ENCODE peak calls at places on chromosomes 2 and 18, in seven cellular contexts. V is heart left ventricle, L is Peyer's patch, Z is thoracic aorta, A is pancreas, H is sigmoid colon, M is cardiac muscle cell. K is an unnamed sample. For H3K4me1, the result is how much of the 10 kb centered on the place peaks cover.

GRCh38 chr2:128402921-128403670 is 84.4 kb upstream of the HS6ST1 start:
- DNase-seq in V (no peak), A (no peak), L (no peak), H (peak), M (no peak), Z (no peak), K (peak)

GRCh38 chr18:58998421-58999203 is 133.9 kb downstream of the ZNF532 start:
- DNase-seq in L (peak), M (no peak), A (no peak), Z (peak), V (peak), H (no peak), K (no peak)

GRCh38 chr2:218992703-218993344 is 398 bp downstream of the CRYBA2 start:
- DNase-seq in L (no peak), H (no peak), V (no peak), A (no peak), M (peak), Z (no peak), K (peak)

GRCh38 chr2:177239934-177240600 is 24.5 kb downstream of the NFE2L2 start:
- DNase-seq in Z (no peak), L (peak), V (no peak), A (no peak), H (peak), M (no peak), K (no peak)

GRCh38 chr2:140658766-140659165 is 1472.0 kb downstream of the LRP1B start:
- DNase-seq in M (no peak), H (no peak), L (no peak), V (no peak), Z (no peak), A (no peak), K (no peak)

GRCh38 chr18:38362286-38362792 is 796.7 kb upstream of the CELF4 start:
- DNase-seq in Z (no peak), V (no peak), H (no peak), A (no peak), M (no peak), L (no peak), K (no peak)

GRCh38 chr2:166593403-166593802 is 99.4 kb upstream of the SCN7A start:
- DNase-seq in Z (no peak), A (no peak), L (no peak), V (no peak), H (no peak), M (no peak), K (no peak)

GRCh38 chr2:217625475-217626245 is 377.1 kb downstream of the TNS1 start:
- DNase-seq in V (no peak), L (no peak), Z (no peak), M (no peak), H (no peak), A (no peak), K (no peak)

GRCh38 chr18:69958422-69958821 is 10.7 kb upstream of the CD226 start:
- DNase-seq in V (no peak), L (no peak), Z (no peak), M (no peak), A (no peak), H (no peak), K (no peak)

GRCh38 chr2:217523246-217523645 is 479.5 kb downstream of the TNS1 start:
- DNase-seq in M (no peak), H (no peak), V (peak), L (no peak), Z (no peak), A (no peak), K (no peak)

GRCh38 chr2:134718956-134719814 is at the start of gene TMEM163:
- DNase-seq in V (no peak), L (no peak), M (peak), Z (no peak), A (peak), H (no peak), K (peak)

GRCh38 chr2:66434679-66435548 is at the start of gene MEIS1:
- DNase-seq in V (peak), H (peak), Z (peak), A (peak), M (peak), L (peak), K (peak)

GRCh38 chr2:106801256-106801655 is 84.7 kb downstream of the ST6GAL2 start:
- DNase-seq in Z (no peak), V (no peak), M (no peak), L (no peak), A (no peak), H (no peak), K (no peak)

GRCh38 chr2:241629762-241630435 is 7.1 kb downstream of the THAP4 start:
- DNase-seq in V (no peak), A (no peak), Z (no peak), M (no peak), L (no peak), H (peak), K (no peak)

GRCh38 chr2:7788736-7789135 is 871.5 kb downstream of the RNF144A start:
- DNase-seq in H (no peak), M (no peak), Z (no peak), A (no peak), V (no peak), L (no peak), K (no peak)

GRCh38 chr2:182717451-182718215 is 1.6 kb downstream of the DNAJC10 start:
- DNase-seq in H (no peak), A (no peak), L (peak), V (no peak), Z (no peak), M (no peak), K (no peak)

GRCh38 chr2:166775176-166775575 is 113.1 kb upstream of the XIRP2 start:
- DNase-seq in L (no peak), A (no peak), M (no peak), H (no peak), V (no peak), Z (no peak), K (no peak)

GRCh38 chr18:55586841-55587240 is 1.2 kb downstream of the TCF4 start:
- DNase-seq in H (no peak), Z (no peak), V (no peak), A (no peak), L (no peak), M (no peak), K (no peak)

GRCh38 chr2:45734952-45735351 is 83.5 kb downstream of the PRKCE start:
- DNase-seq in A (no peak), M (no peak), L (no peak), Z (no peak), H (no peak), V (no peak), K (no peak)

GRCh38 chr2:45732436-45732835 is 81.0 kb downstream of the PRKCE start:
- DNase-seq in V (no peak), L (no peak), H (no peak), Z (no peak), A (no peak), M (no peak), K (no peak)

GRCh38 chr2:45736757-45737704 is 85.6 kb downstream of the PRKCE start:
- DNase-seq in V (no peak), A (no peak), Z (no peak), H (no peak), M (no peak), L (no peak), K (no peak)

GRCh38 chr2:45732946-45733345 is 81.5 kb downstream of the PRKCE start:
- DNase-seq in M (no peak), H (no peak), L (no peak), V (no peak), Z (no peak), A (no peak), K (no peak)

DNA sequence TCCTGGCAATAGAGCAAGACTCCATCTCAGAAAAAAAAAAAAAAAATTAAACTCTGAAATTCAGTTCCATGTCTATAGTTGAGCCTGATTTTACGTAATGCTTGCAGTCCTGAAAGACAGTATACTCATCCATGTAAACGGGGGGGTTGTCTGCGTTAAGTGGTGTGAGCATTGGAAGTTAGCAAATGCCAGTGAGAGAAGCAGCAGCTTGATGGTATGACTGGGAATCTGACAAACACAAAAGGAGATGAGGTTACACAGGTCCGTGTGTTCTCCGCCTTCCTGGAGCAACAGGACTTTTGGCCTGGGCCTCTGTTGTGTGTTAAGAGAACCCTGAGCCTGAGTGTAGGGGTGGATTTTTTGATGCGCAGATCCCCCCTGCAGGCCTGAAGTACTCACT is 82.9 kb downstream of the PRKCE start:
- DNase-seq in L (no peak), A (no peak), H (no peak), Z (no peak), M (no peak), V (no peak), K (no peak)
- TF ChIP-seq CTCF in L (no peak), A (no peak), H (no peak), Z (no peak), M (no peak), V (no peak), K (no peak)

DNA sequence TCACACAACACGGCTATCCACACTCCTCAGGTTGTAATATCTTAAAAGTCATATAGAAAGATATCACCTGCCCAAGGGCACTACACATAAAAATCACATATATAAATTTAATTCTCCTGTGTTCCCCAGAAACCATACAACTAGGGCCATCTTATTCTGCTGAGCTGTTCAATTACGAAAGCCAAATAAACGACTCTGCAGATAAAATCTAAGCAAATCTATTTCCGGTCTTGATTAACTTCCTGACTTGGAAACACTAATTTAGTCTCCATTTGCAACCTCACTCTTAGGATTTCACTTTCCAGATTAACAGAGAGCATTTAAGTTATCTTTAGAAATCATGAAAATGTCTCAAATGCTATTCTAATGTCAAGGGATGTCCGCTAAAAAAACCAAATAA is 23.9 kb upstream of the STK17B start:
- DNase-seq in A (no peak), V (no peak), H (no peak), L (no peak), M (no peak), Z (no peak), K (no peak)
- H3K4me1 ChIP-seq in A (under half), V (under half), H (under half), L (under half), M (under half), Z (under half), K (under half)

DNA sequence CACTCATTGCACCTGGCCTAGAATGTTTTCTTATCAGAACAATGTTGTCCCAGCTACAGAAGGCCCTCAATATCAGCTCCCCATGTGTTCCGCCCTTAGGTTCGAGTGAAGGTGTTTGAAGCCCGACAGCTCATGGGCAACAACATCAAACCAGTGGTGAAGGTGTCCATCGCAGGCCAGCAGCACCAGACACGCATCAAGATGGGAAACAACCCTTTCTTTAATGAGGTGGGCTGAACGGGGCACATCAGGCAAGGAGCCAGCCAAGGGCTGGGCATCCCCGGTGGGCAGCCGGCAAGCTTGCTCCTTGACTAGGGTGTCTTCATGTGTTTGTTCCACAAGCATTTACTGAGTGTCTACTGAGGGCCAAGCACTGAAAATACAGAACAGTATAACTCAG is 9.2 kb downstream of the FER1L5 start:
- DNase-seq in Z (no peak), L (no peak), V (no peak), H (no peak), A (no peak), M (no peak), K (no peak)
- H3K27ac ChIP-seq in Z (no peak), L (no peak), V (no peak), H (no peak), A (no peak), M (no peak), K (no peak)

DNA sequence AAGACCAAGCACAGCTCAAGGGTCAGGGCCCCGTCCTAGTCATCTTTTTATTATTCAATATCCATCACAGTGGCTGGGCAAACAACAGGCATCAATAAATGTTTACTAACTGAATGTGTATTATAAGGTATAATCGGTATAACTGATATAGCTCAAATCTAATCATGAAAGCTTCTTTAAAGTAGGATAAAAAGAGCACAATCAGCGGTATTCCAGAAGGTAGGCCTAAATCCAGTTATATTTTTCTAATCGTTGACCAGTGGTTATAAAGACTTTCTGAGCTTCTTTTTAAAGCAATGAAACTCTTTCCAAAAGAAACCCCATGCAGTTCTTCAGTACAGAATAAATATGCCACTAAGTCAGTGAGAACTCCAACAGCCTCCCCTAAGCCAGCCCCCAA is 92.1 kb downstream of the SMAD2 start:
- DNase-seq in M (no peak), V (no peak), Z (no peak), H (no peak), A (no peak), L (no peak), K (no peak)
- TF ChIP-seq CTCF in M (no peak), V (no peak), Z (no peak), H (no peak), A (no peak), L (no peak), K (no peak)

GRCh38 chr2:65389476-65389875 is 42.9 kb downstream of the SPRED2 start:
- DNase-seq in V (no peak), L (no peak), M (no peak), Z (no peak), A (no peak), H (no peak), K (no peak)

GRCh38 chr2:65387017-65387416 is 45.4 kb downstream of the SPRED2 start:
- DNase-seq in V (no peak), A (no peak), Z (no peak), H (no peak), L (no peak), M (no peak), K (no peak)

GRCh38 chr2:65390134-65390533 is 42.3 kb downstream of the SPRED2 start:
- DNase-seq in H (peak), V (no peak), A (no peak), L (peak), Z (no peak), M (no peak), K (no peak)

GRCh38 chr2:65388051-65388531 is 44.3 kb downstream of the SPRED2 start:
- DNase-seq in A (no peak), Z (no peak), M (no peak), V (no peak), H (no peak), L (no peak), K (no peak)

GRCh38 chr2:65388626-65389390 is 43.6 kb downstream of the SPRED2 start:
- DNase-seq in L (no peak), M (no peak), H (no peak), V (no peak), Z (no peak), A (no peak), K (no peak)
- H3K4me1 ChIP-seq in L (under half), M (under half), H (under half), V (half or more), Z (under half), A (under half), K (under half)

GRCh38 chr2:201233192-201234166 is 26.9 kb upstream of the CASP8 start:
- DNase-seq in V (peak), Z (no peak), H (peak), M (no peak), L (peak), A (peak), K (peak)

GRCh38 chr2:201232125-201232815 is 28.1 kb upstream of the CASP8 start:
- DNase-seq in L (peak), A (peak), Z (peak), H (peak), M (peak), V (peak), K (peak)

GRCh38 chr2:201235865-201236811 is 24.2 kb upstream of the CASP8 start:
- DNase-seq in M (peak), V (no peak), H (peak), A (peak), Z (peak), L (peak), K (peak)

GRCh38 chr2:201237486-201238241 is 22.7 kb upstream of the CASP8 start:
- DNase-seq in H (no peak), Z (no peak), V (no peak), L (no peak), A (no peak), M (no peak), K (no peak)

DNA sequence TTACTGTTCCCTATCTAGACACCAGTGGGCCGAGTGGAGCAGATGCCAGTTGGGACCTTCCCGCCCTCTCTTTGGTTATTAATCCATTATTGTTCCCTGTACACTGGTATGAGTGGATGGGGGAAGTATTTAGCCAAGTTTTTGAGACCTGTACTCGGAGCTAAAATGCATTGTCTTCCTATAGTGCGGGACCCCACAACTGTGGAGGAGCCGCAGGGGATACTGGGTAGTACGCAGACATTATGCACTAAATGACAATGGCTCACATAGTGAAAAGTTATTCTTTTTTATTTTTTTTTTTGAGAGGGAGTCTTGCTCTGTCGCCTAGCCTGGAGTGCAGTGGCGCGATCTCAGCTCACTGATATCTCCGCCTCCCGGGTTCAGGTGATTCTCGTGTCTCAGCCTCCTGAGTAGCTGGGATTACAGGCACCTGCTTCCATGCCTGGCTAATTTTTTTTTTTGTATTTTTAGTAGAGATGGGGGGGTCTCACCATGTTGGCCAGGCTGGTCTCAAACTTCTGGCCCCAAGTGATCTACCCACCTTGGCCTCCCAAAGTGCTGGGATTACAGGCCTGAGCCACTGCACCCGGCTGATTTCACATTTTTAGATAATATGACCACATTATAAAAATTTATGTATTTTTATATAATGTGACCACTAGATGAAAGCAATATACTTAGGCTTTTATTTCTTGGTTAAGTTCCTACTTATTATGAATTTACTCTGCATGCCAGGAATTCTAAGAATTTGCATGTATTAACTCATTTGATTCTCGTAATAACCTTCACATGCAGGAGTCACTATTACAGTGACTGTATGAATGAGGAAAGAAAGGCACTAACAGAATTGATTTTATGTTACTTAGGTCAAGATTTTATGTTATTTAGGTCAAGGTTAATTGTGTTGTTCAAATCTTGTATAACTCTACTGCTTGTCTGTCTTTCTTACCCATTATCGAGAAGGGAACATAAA is 25.9 kb upstream of the CASP8 start:
- DNase-seq in A (no peak), M (no peak), V (no peak), Z (no peak), H (no peak), L (peak), K (no peak)
- H3K27ac ChIP-seq in A (no peak), M (no peak), V (no peak), Z (no peak), H (no peak), L (peak), K (peak)

DNA sequence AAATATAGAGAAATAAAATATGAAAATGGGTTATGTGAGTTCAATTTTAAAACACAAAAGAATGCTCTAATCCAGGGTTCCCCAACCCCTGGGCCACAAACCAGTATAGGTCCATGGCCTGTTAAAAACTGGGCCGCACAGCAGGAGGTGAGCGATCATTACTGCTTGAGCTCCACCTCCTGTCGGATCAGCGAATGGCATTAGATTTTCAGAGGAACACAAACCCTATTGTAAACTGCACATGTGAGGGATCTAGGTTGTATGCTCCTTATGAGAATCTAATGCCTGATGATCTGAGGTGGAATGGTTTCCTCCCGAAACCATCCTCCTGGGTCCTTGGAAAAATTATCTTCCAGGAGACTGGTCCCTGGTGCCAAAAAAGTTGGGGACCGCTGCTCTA is 34.7 kb downstream of the TTR start:
- DNase-seq in Z (no peak), H (no peak), V (no peak), A (no peak), L (no peak), M (no peak), K (no peak)
- TF ChIP-seq CTCF in Z (no peak), H (no peak), V (no peak), A (no peak), L (no peak), M (no peak), K (no peak)

DNA sequence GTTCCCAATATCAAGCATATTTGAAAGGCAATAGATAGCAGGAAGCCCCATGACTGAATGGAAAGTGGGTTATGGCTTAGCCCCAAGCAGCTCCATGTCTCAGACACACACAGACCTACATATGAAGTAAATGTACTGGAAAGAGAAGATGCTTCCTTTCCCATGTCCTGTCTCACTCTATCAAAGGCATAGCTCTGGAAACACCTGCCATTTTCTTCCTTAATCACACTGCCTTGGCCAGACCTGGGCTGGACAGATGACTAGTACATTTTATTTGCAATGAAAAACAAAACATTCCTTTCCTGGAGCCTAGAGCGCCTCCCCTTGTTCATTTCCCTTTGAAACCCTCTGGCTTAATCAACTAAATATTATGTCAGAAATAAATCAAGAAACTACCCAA is 160.7 kb downstream of the ANTXR1 start:
- DNase-seq in L (no peak), H (no peak), V (no peak), Z (no peak), A (no peak), M (no peak), K (no peak)
- H3K4me1 ChIP-seq in L (under half), H (under half), V (under half), Z (half or more), A (under half), M (under half), K (under half)